ENCODE peak calls at places on chromosomes 5 and 9, in four cellular contexts. H, O, R and L are unnamed samples.

GRCh38 chr9:118782790-118783463 is 586.3 kb downstream of the BRINP1 start:
- DNase-seq in H (no peak), R (no peak), O (no peak), L (no peak)

GRCh38 chr5:135188233-135188909 is 154.3 kb upstream of the PITX1 start:
- DNase-seq in O (no peak), H (no peak), R (no peak), L (no peak)

GRCh38 chr9:109765821-109766220 is 14.2 kb upstream of the PALM2AKAP2 start:
- DNase-seq in H (no peak), R (no peak), O (no peak), L (no peak)

GRCh38 chr9:87201316-87201715 is 254.0 kb upstream of the GAS1 start:
- DNase-seq in R (no peak), H (no peak), O (no peak), L (no peak)

GRCh38 chr5:133565993-133566392 is 46.3 kb downstream of the FSTL4 start:
- DNase-seq in R (no peak), O (no peak), H (no peak), L (peak)

GRCh38 chr5:135400866-135401265 is 1.8 kb upstream of the MACROH2A1 start:
- DNase-seq in O (no peak), R (no peak), H (no peak), L (no peak)

GRCh38 chr5:64958757-64959391 is 190.1 kb downstream of the CWC27 start:
- DNase-seq in R (no peak), O (no peak), H (no peak), L (no peak)

GRCh38 chr5:103621548-103621930 is 59.0 kb upstream of the NUDT12 start:
- DNase-seq in R (no peak), O (no peak), H (no peak), L (no peak)

DNA sequence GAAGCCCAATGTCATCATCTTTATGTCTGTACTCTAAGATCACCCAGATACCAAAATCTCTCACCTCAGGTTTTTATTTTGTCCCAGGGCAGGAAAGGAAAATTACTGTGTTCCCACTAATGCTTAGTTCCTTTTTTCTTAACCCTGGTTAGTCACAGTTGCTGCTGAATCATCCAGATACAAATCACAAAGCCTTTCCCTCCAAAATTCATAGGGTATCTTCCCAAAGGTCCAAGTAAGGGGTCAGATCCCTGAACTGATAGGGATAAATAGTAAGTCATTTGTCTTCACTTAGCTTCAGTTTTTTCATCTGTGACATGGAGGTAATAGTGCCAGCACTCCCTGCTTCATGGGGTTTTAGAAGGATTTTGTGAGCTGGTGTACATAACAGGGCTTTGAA is 2.2 kb downstream of the PLCXD3 start:
- DNase-seq in H (no peak), O (no peak), R (no peak), L (no peak)
- H3K4me3 ChIP-seq in H (no peak), O (no peak), R (no peak), L (peak)

GRCh38 chr5:124001216-124001615 is 489.2 kb downstream of the CSNK1G3 start:
- DNase-seq in R (no peak), O (no peak), H (no peak), L (no peak)

GRCh38 chr5:123997354-123998215 is 485.6 kb downstream of the CSNK1G3 start:
- DNase-seq in H (no peak), R (no peak), O (no peak), L (no peak)

GRCh38 chr5:124000558-124000957 is 488.6 kb downstream of the CSNK1G3 start:
- DNase-seq in R (no peak), H (no peak), O (no peak), L (no peak)
- H3K4me3 ChIP-seq in R (no peak), H (no peak), O (no peak), L (no peak)

GRCh38 chr5:6822556-6823343 is 109.5 kb downstream of the TENT4A start:
- DNase-seq in H (no peak), O (no peak), R (no peak), L (no peak)
- H3K4me3 ChIP-seq in H (no peak), O (no peak), R (no peak), L (no peak)

GRCh38 chr5:139696167-139696893 is 48.2 kb downstream of the CXXC5 start:
- DNase-seq in O (no peak), H (peak), R (no peak), L (no peak)
- H3K4me3 ChIP-seq in O (peak), H (no peak), R (peak), L (peak)

GRCh38 chr9:130987054-130987453 is 21.9 kb upstream of the LAMC3 start:
- DNase-seq in H (no peak), R (no peak), O (no peak), L (no peak)
- H3K4me3 ChIP-seq in H (no peak), R (no peak), O (no peak), L (no peak)

DNA sequence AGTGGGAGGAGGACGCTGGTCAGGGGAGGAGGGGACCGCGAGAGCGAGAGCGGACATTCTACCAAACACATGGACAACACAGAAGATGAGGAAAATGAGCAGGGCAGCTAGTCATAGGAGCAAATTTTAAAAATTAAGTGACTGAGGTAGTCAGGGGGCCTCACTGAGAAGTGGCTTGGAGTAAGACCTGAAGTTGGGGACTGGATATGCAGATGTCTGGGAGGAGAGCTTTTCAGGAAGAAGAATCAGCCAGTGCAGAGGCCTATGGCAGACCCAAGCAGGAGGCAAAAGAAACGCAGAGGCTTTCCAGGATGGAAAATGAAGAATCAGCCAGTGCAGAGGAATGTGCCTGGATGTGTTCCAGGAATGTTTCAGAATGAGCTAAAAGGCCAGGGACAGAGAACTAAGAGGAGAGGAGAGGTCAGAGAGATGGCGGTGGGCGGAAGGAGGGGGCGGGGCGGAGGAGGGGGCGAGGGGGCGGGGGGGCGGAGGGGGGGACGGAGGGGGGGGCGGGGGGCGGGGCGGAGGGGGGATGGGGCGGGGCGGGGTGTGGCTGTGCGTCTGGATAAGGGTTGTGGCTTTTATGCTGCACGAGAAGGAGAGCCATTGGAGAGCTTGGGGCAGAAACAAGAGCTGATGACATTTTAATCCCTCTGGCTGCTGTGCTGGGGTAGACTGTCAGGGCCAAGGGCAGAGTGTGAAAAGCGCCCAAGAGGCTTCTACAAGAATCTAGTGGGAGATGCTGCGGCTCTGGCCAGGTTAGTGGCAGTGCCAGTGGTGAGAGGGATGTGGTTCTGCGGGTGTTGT is 129.6 kb downstream of the KCNIP1 start:
- DNase-seq in R (peak), H (peak), O (peak), L (peak)
- H3K4me3 ChIP-seq in R (peak), H (no peak), O (peak), L (peak)

GRCh38 chr5:554284-554988 is 30.2 kb upstream of the SLC9A3 start:
- DNase-seq in H (peak), O (peak), R (no peak), L (no peak)

GRCh38 chr5:555058-555623 is 30.9 kb upstream of the SLC9A3 start:
- DNase-seq in O (peak), R (peak), H (peak), L (peak)

GRCh38 chr5:556909-557441 is 32.7 kb upstream of the SLC9A3 start:
- DNase-seq in R (no peak), O (no peak), H (peak), L (no peak)

GRCh38 chr5:551406-551805 is 27.2 kb upstream of the SLC9A3 start:
- DNase-seq in R (no peak), O (no peak), H (no peak), L (no peak)

DNA sequence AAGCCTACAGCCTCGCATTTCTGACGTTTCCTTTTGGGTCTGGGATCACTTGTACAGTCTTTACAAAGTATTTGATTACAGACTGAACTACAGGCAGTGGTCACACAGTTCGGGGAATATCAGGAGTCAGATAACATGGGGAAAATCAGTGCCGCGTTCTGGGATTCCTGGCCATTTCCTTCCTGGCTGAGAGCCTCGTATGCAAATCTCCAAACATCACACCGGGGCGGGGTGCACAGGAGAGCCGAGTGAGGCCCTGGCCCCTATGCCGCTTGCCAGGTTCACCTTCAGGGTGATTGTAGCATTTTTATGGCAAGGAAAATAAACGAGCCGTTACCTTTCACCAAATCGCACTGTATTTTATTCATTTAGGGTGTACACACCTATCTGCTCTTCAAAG is 29.6 kb upstream of the SLC9A3 start:
- DNase-seq in R (peak), H (peak), O (peak), L (no peak)
- H3K4me3 ChIP-seq in R (peak), H (no peak), O (no peak), L (no peak)